ENCODE peak calls at places on chromosome 1, in eight cellular contexts. One of them, this sample, is unnamed.

GRCh38 chr1:248873993-248874671 is 15.2 kb upstream of the ZNF692 start:
- DNase-seq in fibroblast of mammary gland: peak; percentile 88
- DNase-seq in H9: peak; percentile 87
- DNase-seq in type B pancreatic cell: peak; percentile 86
- DNase-seq in CD8-positive, alpha-beta T cell: peak; percentile 89
- DNase-seq in lung: peak; percentile 81
- DNase-seq in RWPE1: peak; percentile 76
- DNase-seq in foreskin fibroblast: no peak
- DNase-seq in this sample: peak; percentile 79

GRCh38 chr1:26409191-26409751 is 1.3 kb upstream of the LIN28A start:
- DNase-seq in CD8-positive, alpha-beta T cell: no peak
- DNase-seq in foreskin fibroblast: no peak
- DNase-seq in type B pancreatic cell: no peak
- DNase-seq in H9: peak; percentile 70
- DNase-seq in lung: no peak
- DNase-seq in RWPE1: no peak
- DNase-seq in fibroblast of mammary gland: no peak
- DNase-seq in this sample: peak; percentile 73

GRCh38 chr1:22024485-22025367 is 23.3 kb downstream of the CELA3A start:
- DNase-seq in type B pancreatic cell: no peak
- DNase-seq in RWPE1: peak; percentile 52
- DNase-seq in CD8-positive, alpha-beta T cell: peak; percentile 72
- DNase-seq in foreskin fibroblast: peak; percentile 81
- DNase-seq in fibroblast of mammary gland: peak; percentile 83
- DNase-seq in H9: peak; percentile 79
- DNase-seq in lung: peak; percentile 49
- DNase-seq in this sample: peak; percentile 50

GRCh38 chr1:247331172-247331525 is 518 bp downstream of the ZNF496 start:
- DNase-seq in foreskin fibroblast: peak; percentile 93
- DNase-seq in RWPE1: peak; percentile 88
- DNase-seq in H9: peak; percentile 70
- DNase-seq in fibroblast of mammary gland: peak; percentile 69
- DNase-seq in type B pancreatic cell: peak; percentile 83
- DNase-seq in lung: peak; percentile 79
- DNase-seq in CD8-positive, alpha-beta T cell: peak; percentile 72
- DNase-seq in this sample: peak; percentile 69

GRCh38 chr1:243320224-243320623 is 64.4 kb downstream of the SDCCAG8 start:
- DNase-seq in RWPE1: no peak
- DNase-seq in fibroblast of mammary gland: no peak
- DNase-seq in foreskin fibroblast: no peak
- DNase-seq in lung: no peak
- DNase-seq in CD8-positive, alpha-beta T cell: no peak
- DNase-seq in H9: no peak
- DNase-seq in type B pancreatic cell: no peak
- DNase-seq in this sample: no peak

GRCh38 chr1:40818264-40818961 is 34.8 kb downstream of the KCNQ4 start:
- DNase-seq in lung: peak; percentile 79
- DNase-seq in CD8-positive, alpha-beta T cell: peak; percentile 89
- DNase-seq in foreskin fibroblast: peak; percentile 57
- DNase-seq in RWPE1: peak; percentile 72
- DNase-seq in fibroblast of mammary gland: peak; percentile 7
- DNase-seq in H9: peak; percentile 98
- DNase-seq in type B pancreatic cell: no peak
- DNase-seq in this sample: peak; percentile 49

GRCh38 chr1:42153598-42153995 is 387 bp downstream of the GUCA2B start:
- DNase-seq in fibroblast of mammary gland: no peak
- DNase-seq in H9: no peak
- DNase-seq in RWPE1: no peak
- DNase-seq in CD8-positive, alpha-beta T cell: no peak
- DNase-seq in type B pancreatic cell: no peak
- DNase-seq in foreskin fibroblast: no peak
- DNase-seq in lung: no peak
- DNase-seq in this sample: no peak

GRCh38 chr1:14113841-14114567 is 414.0 kb downstream of the PRDM2 start:
- DNase-seq in fibroblast of mammary gland: peak; percentile 63
- DNase-seq in H9: peak; percentile 88
- DNase-seq in foreskin fibroblast: peak; percentile 63
- DNase-seq in type B pancreatic cell: no peak
- DNase-seq in lung: peak; percentile 53
- DNase-seq in RWPE1: peak; percentile 46
- DNase-seq in CD8-positive, alpha-beta T cell: no peak
- DNase-seq in this sample: peak; percentile 62

GRCh38 chr1:247845693-247846017 is 4.0 kb upstream of the OR11L1 start:
- DNase-seq in CD8-positive, alpha-beta T cell: no peak
- DNase-seq in type B pancreatic cell: no peak
- DNase-seq in fibroblast of mammary gland: no peak
- DNase-seq in foreskin fibroblast: no peak
- DNase-seq in lung: no peak
- DNase-seq in H9: no peak
- DNase-seq in RWPE1: no peak
- DNase-seq in this sample: no peak

GRCh38 chr1:16398371-16398953 is 31.4 kb downstream of the SZRD1 start:
- DNase-seq in CD8-positive, alpha-beta T cell: no peak
- DNase-seq in lung: no peak
- DNase-seq in fibroblast of mammary gland: no peak
- DNase-seq in type B pancreatic cell: no peak
- DNase-seq in foreskin fibroblast: no peak
- DNase-seq in H9: no peak
- DNase-seq in RWPE1: no peak
- DNase-seq in this sample: no peak

GRCh38 chr1:36365310-36365895 is 20.3 kb downstream of the STK40 start:
- DNase-seq in lung: no peak
- DNase-seq in H9: no peak
- DNase-seq in fibroblast of mammary gland: peak; percentile 86
- DNase-seq in type B pancreatic cell: no peak
- DNase-seq in CD8-positive, alpha-beta T cell: no peak
- DNase-seq in foreskin fibroblast: peak; percentile 94
- DNase-seq in RWPE1: no peak
- DNase-seq in this sample: no peak

GRCh38 chr1:69269491-69269890 is 298.2 kb upstream of the LRRC7 start:
- DNase-seq in fibroblast of mammary gland: no peak
- DNase-seq in H9: no peak
- DNase-seq in RWPE1: no peak
- DNase-seq in foreskin fibroblast: no peak
- DNase-seq in lung: no peak
- DNase-seq in CD8-positive, alpha-beta T cell: no peak
- DNase-seq in type B pancreatic cell: no peak
- DNase-seq in this sample: no peak

GRCh38 chr1:107532318-107532717 is 391.5 kb downstream of the NTNG1 start:
- DNase-seq in CD8-positive, alpha-beta T cell: no peak
- DNase-seq in H9: peak; percentile 30
- DNase-seq in fibroblast of mammary gland: no peak
- DNase-seq in lung: no peak
- DNase-seq in type B pancreatic cell: no peak
- DNase-seq in RWPE1: peak; percentile 54
- DNase-seq in foreskin fibroblast: peak; percentile 34
- DNase-seq in this sample: no peak

GRCh38 chr1:19338323-19338762 is 26.2 kb downstream of the SLC66A1 start:
- DNase-seq in fibroblast of mammary gland: no peak
- DNase-seq in H9: peak; percentile 91
- DNase-seq in CD8-positive, alpha-beta T cell: no peak
- DNase-seq in type B pancreatic cell: no peak
- DNase-seq in foreskin fibroblast: peak; percentile 69
- DNase-seq in lung: no peak
- DNase-seq in RWPE1: no peak
- DNase-seq in this sample: peak; percentile 55

GRCh38 chr1:221310180-221310579 is 430.9 kb downstream of the HLX start:
- DNase-seq in H9: no peak
- DNase-seq in lung: no peak
- DNase-seq in CD8-positive, alpha-beta T cell: no peak
- DNase-seq in foreskin fibroblast: no peak
- DNase-seq in type B pancreatic cell: no peak
- DNase-seq in fibroblast of mammary gland: no peak
- DNase-seq in RWPE1: no peak
- DNase-seq in this sample: no peak

GRCh38 chr1:56309065-56309464 is 270.3 kb downstream of the PLPP3 start:
- DNase-seq in CD8-positive, alpha-beta T cell: no peak
- DNase-seq in RWPE1: no peak
- DNase-seq in H9: no peak
- DNase-seq in foreskin fibroblast: peak; percentile 36
- DNase-seq in lung: no peak
- DNase-seq in type B pancreatic cell: no peak
- DNase-seq in fibroblast of mammary gland: no peak
- DNase-seq in this sample: no peak

GRCh38 chr1:153583976-153584375 is 18.3 kb upstream of the S100A2 start:
- DNase-seq in foreskin fibroblast: no peak
- DNase-seq in lung: no peak
- DNase-seq in CD8-positive, alpha-beta T cell: no peak
- DNase-seq in fibroblast of mammary gland: peak; percentile 32
- DNase-seq in H9: no peak
- DNase-seq in type B pancreatic cell: no peak
- DNase-seq in RWPE1: no peak
- DNase-seq in this sample: no peak

GRCh38 chr1:167430849-167431242 is 87.5 kb downstream of the CD247 start:
- DNase-seq in foreskin fibroblast: no peak
- DNase-seq in fibroblast of mammary gland: no peak
- DNase-seq in RWPE1: no peak
- DNase-seq in type B pancreatic cell: no peak
- DNase-seq in CD8-positive, alpha-beta T cell: no peak
- DNase-seq in H9: no peak
- DNase-seq in lung: no peak
- DNase-seq in this sample: no peak

DNA sequence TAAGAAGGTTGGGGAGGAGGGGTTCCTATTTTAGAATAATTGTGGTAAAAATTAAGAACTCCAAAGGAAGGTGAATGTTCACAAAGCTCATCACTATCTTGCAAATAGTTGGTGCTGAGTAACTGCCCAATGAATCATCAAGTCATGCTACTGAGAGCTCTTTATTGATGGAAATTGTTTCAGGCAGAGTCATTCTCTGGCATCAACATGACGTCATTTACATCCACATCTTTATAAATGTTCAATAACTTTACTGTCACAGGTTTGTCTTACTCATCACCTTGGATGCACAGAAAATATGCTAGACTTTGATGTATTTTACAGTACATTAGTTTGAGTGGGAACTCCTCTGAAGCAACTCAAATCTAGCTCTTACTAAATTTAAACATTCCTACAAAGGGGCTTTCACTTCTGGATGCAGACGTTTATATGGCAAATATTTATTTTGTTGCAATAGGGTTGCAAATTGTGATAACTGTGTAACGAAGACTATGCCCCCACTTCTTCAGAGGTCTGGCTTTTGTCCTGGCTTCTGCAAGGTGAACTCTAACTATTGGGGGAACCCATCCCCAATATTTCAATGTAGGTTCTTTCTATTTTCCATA is 273.7 kb upstream of the AJAP1 start:
- DNase-seq in RWPE1: peak; percentile 29
- DNase-seq in CD8-positive, alpha-beta T cell: no peak
- DNase-seq in type B pancreatic cell: no peak
- DNase-seq in fibroblast of mammary gland: peak; percentile 11
- DNase-seq in foreskin fibroblast: peak; percentile 1
- DNase-seq in H9: no peak
- DNase-seq in lung: no peak
- DNase-seq in this sample: no peak
- TF ChIP-seq CTCF in RWPE1: no peak
- TF ChIP-seq CTCF in CD8-positive, alpha-beta T cell: no peak
- TF ChIP-seq CTCF in type B pancreatic cell: no peak
- TF ChIP-seq CTCF in fibroblast of mammary gland: no peak
- TF ChIP-seq CTCF in foreskin fibroblast: no peak
- TF ChIP-seq CTCF in H9: no peak
- TF ChIP-seq CTCF in lung: no peak
- TF ChIP-seq CTCF in this sample: no peak

DNA sequence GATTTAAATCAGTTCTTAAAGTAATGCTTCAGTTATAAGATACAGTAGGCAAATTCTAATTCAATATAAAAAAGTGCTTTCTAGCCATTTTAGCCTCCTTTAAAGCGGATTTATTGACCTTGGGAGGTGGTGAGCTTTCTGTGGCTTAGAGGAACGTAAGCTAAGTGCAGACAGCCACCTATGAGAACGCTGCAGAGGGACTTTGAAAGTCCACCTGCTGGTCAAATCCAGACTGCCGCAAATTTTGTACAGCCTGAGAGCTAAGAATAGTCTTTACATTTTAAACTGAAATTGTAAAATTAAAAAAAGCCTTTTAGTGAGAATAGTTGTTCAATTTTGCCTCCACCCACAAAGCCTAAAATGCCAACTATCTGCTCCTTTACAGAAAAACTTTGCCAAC is 67.0 kb upstream of the SSX2IP start:
- DNase-seq in foreskin fibroblast: no peak
- DNase-seq in RWPE1: no peak
- DNase-seq in lung: no peak
- DNase-seq in fibroblast of mammary gland: no peak
- DNase-seq in H9: no peak
- DNase-seq in CD8-positive, alpha-beta T cell: no peak
- DNase-seq in type B pancreatic cell: no peak
- DNase-seq in this sample: no peak
- TF ChIP-seq CTCF in foreskin fibroblast: no peak
- TF ChIP-seq CTCF in RWPE1: no peak
- TF ChIP-seq CTCF in lung: no peak
- TF ChIP-seq CTCF in fibroblast of mammary gland: peak; percentile 11
- TF ChIP-seq CTCF in H9: peak; percentile 47
- TF ChIP-seq CTCF in CD8-positive, alpha-beta T cell: no peak
- TF ChIP-seq CTCF in type B pancreatic cell: peak; percentile 56
- TF ChIP-seq CTCF in this sample: peak; percentile 61

GRCh38 chr1:91513160-91513559 is 12.5 kb downstream of the CDC7 start:
- DNase-seq in lung: no peak
- DNase-seq in CD8-positive, alpha-beta T cell: no peak
- DNase-seq in RWPE1: no peak
- DNase-seq in fibroblast of mammary gland: peak; percentile 58
- DNase-seq in H9: no peak
- DNase-seq in type B pancreatic cell: no peak
- DNase-seq in foreskin fibroblast: peak; percentile 45
- DNase-seq in this sample: no peak
- TF ChIP-seq CTCF in lung: no peak
- TF ChIP-seq CTCF in CD8-positive, alpha-beta T cell: peak; percentile 64
- TF ChIP-seq CTCF in RWPE1: peak; percentile 28
- TF ChIP-seq CTCF in fibroblast of mammary gland: peak; percentile 41
- TF ChIP-seq CTCF in H9: peak; percentile 53
- TF ChIP-seq CTCF in type B pancreatic cell: peak; percentile 73
- TF ChIP-seq CTCF in foreskin fibroblast: no peak
- TF ChIP-seq CTCF in this sample: no peak

DNA sequence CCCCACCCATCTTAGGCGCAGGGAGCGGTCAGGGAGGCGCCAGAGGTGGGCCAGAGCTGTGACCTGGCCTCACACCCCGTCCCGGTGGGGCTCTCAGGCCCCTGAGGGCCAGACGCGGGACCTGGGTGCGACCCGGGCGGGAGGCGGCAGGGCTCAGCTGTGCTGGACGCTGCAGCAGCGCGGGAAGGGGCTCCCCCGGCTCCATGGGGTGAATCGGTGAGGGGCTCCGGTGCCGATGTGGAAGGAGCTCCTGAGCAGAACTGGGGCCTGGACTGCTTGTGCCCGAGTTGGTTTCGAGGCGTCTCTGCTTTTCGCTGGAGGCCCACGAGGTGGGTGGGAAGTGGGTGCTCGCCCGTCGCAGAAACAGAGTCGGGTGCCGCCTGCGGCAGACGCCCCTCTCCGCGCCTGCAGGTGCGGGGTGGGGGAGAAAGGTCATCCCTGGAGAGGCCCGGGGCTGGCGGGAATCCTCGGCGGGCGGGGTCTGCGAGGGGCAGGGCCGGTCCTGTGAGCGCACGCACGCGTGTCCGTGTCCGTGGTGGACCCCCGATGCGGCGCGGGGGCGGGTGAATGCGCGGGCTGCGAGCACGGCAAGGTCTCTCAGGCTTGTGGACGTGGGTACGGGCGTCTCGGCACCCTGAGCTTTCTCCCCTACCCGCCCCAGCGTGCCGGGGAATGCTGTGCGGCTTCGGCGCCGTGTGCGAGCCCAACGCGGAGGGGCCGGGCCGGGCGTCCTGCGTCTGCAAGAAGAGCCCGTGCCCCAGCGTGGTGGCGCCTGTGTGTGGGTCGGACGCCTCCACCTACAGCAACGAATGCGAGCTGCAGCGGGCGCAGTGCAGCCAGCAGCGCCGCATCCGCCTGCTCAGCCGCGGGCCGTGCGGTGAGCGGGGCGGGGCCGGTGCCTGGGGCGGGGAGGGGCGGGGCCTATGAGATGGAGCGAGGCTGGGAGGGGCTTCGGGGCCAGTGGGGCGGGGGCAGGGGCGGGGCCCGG is 20.4 kb downstream of the AGRN start:
- DNase-seq in lung: peak; percentile 74
- DNase-seq in H9: peak; percentile 93
- DNase-seq in foreskin fibroblast: peak; percentile 90
- DNase-seq in CD8-positive, alpha-beta T cell: peak; percentile 86
- DNase-seq in RWPE1: peak; percentile 91
- DNase-seq in fibroblast of mammary gland: peak; percentile 59
- DNase-seq in type B pancreatic cell: no peak
- DNase-seq in this sample: peak; percentile 84
- TF ChIP-seq CTCF in lung: no peak
- TF ChIP-seq CTCF in H9: peak; percentile 32
- TF ChIP-seq CTCF in foreskin fibroblast: peak; percentile 18
- TF ChIP-seq CTCF in CD8-positive, alpha-beta T cell: no peak
- TF ChIP-seq CTCF in RWPE1: peak; percentile 15
- TF ChIP-seq CTCF in fibroblast of mammary gland: no peak
- TF ChIP-seq CTCF in type B pancreatic cell: peak; percentile 35
- TF ChIP-seq CTCF in this sample: no peak